ENCODE peak calls at places on chromosomes 4 and X, in six cellular contexts. I, S, C, E, A and P are unnamed samples.

GRCh38 chr4:186074189-186074588 is 5.2 kb downstream of the TLR3 start:
- DNase-seq in S (no peak), I (no peak), A (no peak), C (no peak), E (no peak), P (no peak)

GRCh38 chr4:8228319-8229250 is 29.5 kb downstream of the SH3TC1 start:
- DNase-seq in S (no peak), A (no peak), I (peak; percentile 90), E (peak; percentile 71), C (peak; percentile 23), P (peak; percentile 91)

GRCh38 chr4:176198316-176198903 is 3.0 kb upstream of the SPATA4 start:
- DNase-seq in C (peak; percentile 15), E (no peak), I (no peak), A (no peak), S (no peak), P (no peak)

GRCh38 chr4:26342328-26343040 is 21.7 kb downstream of the RBPJ start:
- DNase-seq in S (no peak), A (peak; percentile 23), C (no peak), E (peak; percentile 86), I (peak; percentile 91), P (no peak)

GRCh38 chr4:38819569-38819968 is 15.0 kb upstream of the TLR1 start:
- DNase-seq in A (no peak), C (no peak), E (peak; percentile 70), S (no peak), I (no peak), P (no peak)

GRCh38 chr4:145347684-145348083 is 134.0 kb upstream of the SMAD1 start:
- DNase-seq in I (no peak), E (no peak), C (no peak), A (no peak), S (no peak), P (no peak)

GRCh38 chr4:169756971-169757574 is 671 bp downstream of the HPF1 start:
- DNase-seq in S (no peak), I (peak; percentile 26), E (no peak), A (no peak), C (no peak), P (peak; percentile 34)

GRCh38 chr4:150570123-150570522 is 11.8 kb upstream of the MAB21L2 start:
- DNase-seq in A (no peak), C (no peak), I (no peak), E (no peak), S (no peak), P (no peak)

GRCh38 chr4:38857354-38858096 is 908 bp upstream of the TLR6 start:
- DNase-seq in A (peak; percentile 92), I (peak; percentile 94), C (no peak), E (peak; percentile 84), S (no peak), P (peak; percentile 36)

GRCh38 chr4:165382640-165383039 is 3.8 kb downstream of the CPE start:
- DNase-seq in C (peak; percentile 3), S (no peak), I (no peak), E (no peak), A (no peak), P (no peak)

GRCh38 chr4:165381821-165382373 is 3.1 kb downstream of the CPE start:
- DNase-seq in S (no peak), A (no peak), I (no peak), E (no peak), C (peak; percentile 80), P (no peak)

GRCh38 chr4:165378763-165379631 is at the start of gene CPE:
- DNase-seq in C (peak; percentile 90), S (peak; percentile 95), A (peak; percentile 57), I (peak; percentile 92), E (peak; percentile 80), P (peak; percentile 63)

GRCh38 chr4:165378398-165378762 is 428 bp upstream of the CPE start:
- DNase-seq in I (no peak), E (no peak), A (no peak), C (no peak), S (no peak), P (no peak)

GRCh38 chr4:165379662-165380061 is 854 bp downstream of the CPE start:
- DNase-seq in I (peak; percentile 16), C (peak; percentile 62), A (no peak), S (peak; percentile 50), E (no peak), P (no peak)
- H3K9ac ChIP-seq in I (no peak overlapping the region), C (no peak overlapping the region), A (peak overlapping the region; percentile 55), S (no peak overlapping the region), E (no peak overlapping the region), P (no peak overlapping the region)

GRCh38 chrX:70973221-70973620 is 42.3 kb upstream of the SLC7A3 start:
- DNase-seq in E (no peak), A (no peak), I (no peak), C (no peak), S (no peak), P (no peak)

GRCh38 chrX:70969635-70970481 is 39.0 kb upstream of the SLC7A3 start:
- DNase-seq in E (no peak), S (no peak), I (no peak), C (no peak), A (no peak), P (no peak)

GRCh38 chrX:70970482-70970999 is 39.6 kb upstream of the SLC7A3 start:
- DNase-seq in S (peak; percentile 17), A (no peak), I (peak; percentile 47), C (peak; percentile 2), E (peak; percentile 49), P (peak; percentile 34)
- TF ChIP-seq EZH2phosphoT487 in S (no peak), A (no peak), I (no peak), C (no peak), E (no peak), P (no peak)

GRCh38 chrX:154598656-154599055 is 13.7 kb downstream of the CTAG1A start:
- DNase-seq in S (no peak), I (no peak), E (no peak), A (no peak), C (no peak), P (no peak)

GRCh38 chrX:154602226-154602625 is 16.9 kb downstream of the CTAG1B start:
- DNase-seq in I (no peak), E (no peak), A (no peak), C (no peak), S (no peak), P (no peak)

GRCh38 chrX:154602766-154603437 is 16.2 kb downstream of the CTAG1B start:
- DNase-seq in A (no peak), I (no peak), C (no peak), E (no peak), S (no peak), P (no peak)

GRCh38 chrX:154599531-154599930 is 14.6 kb downstream of the CTAG1A start:
- DNase-seq in C (no peak), S (no peak), E (no peak), I (no peak), A (no peak), P (no peak)

GRCh38 chrX:154600962-154601374 is 16.0 kb downstream of the CTAG1A start:
- DNase-seq in I (peak; percentile 44), C (no peak), S (no peak), E (peak; percentile 72), A (no peak), P (no peak)
- H3K9me3 ChIP-seq in I (no peaks in the 10 kb centered on the region), C (no peaks in the 10 kb centered on the region), S (no peaks in the 10 kb centered on the region), E (no peaks in the 10 kb centered on the region), A (no peaks in the 10 kb centered on the region), P (no peaks in the 10 kb centered on the region)

DNA sequence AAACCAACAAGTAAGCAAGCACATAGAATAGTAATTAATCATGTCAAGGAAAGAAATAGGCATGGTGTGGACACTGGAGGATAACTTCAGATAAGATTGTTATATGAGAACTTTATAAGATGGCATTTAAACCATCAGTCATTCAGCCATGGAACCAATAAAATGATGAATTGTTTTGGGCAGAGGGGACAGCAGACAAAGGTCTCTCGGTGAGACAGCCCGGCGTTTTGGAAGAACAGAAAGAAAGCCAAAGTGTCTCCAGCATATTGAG is 809 bp upstream of the PPM1K start:
- DNase-seq in C (no peak), I (no peak), E (no peak), A (no peak), S (no peak), P (no peak)
- H3K9ac ChIP-seq in C (no peak overlapping the region), I (peak overlapping the region; percentile 67), E (peak overlapping the region; percentile 31), A (peak overlapping the region; percentile 53), S (no peak overlapping the region), P (peak overlapping the region; percentile 32)

GRCh38 chr4:23005691-23006090 is 313.0 kb downstream of the GBA3 start:
- DNase-seq in A (no peak), C (no peak), I (no peak), S (no peak), E (no peak), P (no peak)

GRCh38 chr4:23009093-23009492 is 316.4 kb downstream of the GBA3 start:
- DNase-seq in I (no peak), C (no peak), A (no peak), E (no peak), S (no peak), P (no peak)

GRCh38 chr4:23001478-23001877 is 308.7 kb downstream of the GBA3 start:
- DNase-seq in E (no peak), I (no peak), A (no peak), S (no peak), C (no peak), P (no peak)

GRCh38 chr4:23006756-23007155 is 314.0 kb downstream of the GBA3 start:
- DNase-seq in C (no peak), S (no peak), I (peak; percentile 60), E (peak; percentile 44), A (no peak), P (no peak)
- TF ChIP-seq EZH2phosphoT487 in C (no peak), S (no peak), I (no peak), E (no peak), A (no peak), P (no peak)